ENCODE peak calls at places on chromosomes 3 and 15, in six cellular contexts. V, H, J, I, X and D are unnamed samples.

GRCh38 chr15:66946578-66947164 is 118.7 kb upstream of the SMAD3 start:
- DNase-seq in V (peak), H (peak), J (peak), I (peak), X (peak), D (peak)

GRCh38 chr15:75731248-75732100 is 18.8 kb upstream of the CSPG4 start:
- DNase-seq in V (peak), H (no peak), J (peak), I (no peak), X (no peak), D (no peak)

GRCh38 chr3:167684389-167684993 is 30.7 kb upstream of the WDR49 start:
- DNase-seq in V (peak), H (peak), J (peak), I (peak), X (peak), D (peak)

GRCh38 chr3:29215948-29216347 is 64.9 kb upstream of the RBMS3 start:
- DNase-seq in V (peak), H (no peak), J (no peak), I (no peak), X (no peak), D (no peak)

GRCh38 chr15:70480196-70480856 is 283.0 kb downstream of the UACA start:
- DNase-seq in V (no peak), H (no peak), J (no peak), I (no peak), X (no peak), D (no peak)

GRCh38 chr3:192365571-192365970 is 361.8 kb downstream of the FGF12 start:
- DNase-seq in V (no peak), H (no peak), J (no peak), I (no peak), X (no peak), D (no peak)

GRCh38 chr15:26197719-26198118 is 334.6 kb upstream of the ATP10A start:
- DNase-seq in V (no peak), H (no peak), J (no peak), I (no peak), X (no peak), D (no peak)

GRCh38 chr3:56347219-56347871 is 120.9 kb downstream of the ERC2 start:
- DNase-seq in V (no peak), H (no peak), J (peak), I (peak), X (peak), D (no peak)

GRCh38 chr15:84864429-84864795 is 20.1 kb upstream of the SLC28A1 start:
- DNase-seq in V (no peak), H (no peak), J (no peak), I (no peak), X (no peak), D (no peak)

GRCh38 chr15:84865074-84865569 is 19.3 kb upstream of the SLC28A1 start:
- DNase-seq in V (no peak), H (no peak), J (no peak), I (no peak), X (no peak), D (no peak)

GRCh38 chr15:84869510-84869909 is 15.0 kb upstream of the SLC28A1 start:
- DNase-seq in V (no peak), H (no peak), J (no peak), I (no peak), X (no peak), D (no peak)

GRCh38 chr15:84871428-84871985 is 13.0 kb upstream of the SLC28A1 start:
- DNase-seq in V (no peak), H (no peak), J (no peak), I (no peak), X (no peak), D (no peak)

DNA sequence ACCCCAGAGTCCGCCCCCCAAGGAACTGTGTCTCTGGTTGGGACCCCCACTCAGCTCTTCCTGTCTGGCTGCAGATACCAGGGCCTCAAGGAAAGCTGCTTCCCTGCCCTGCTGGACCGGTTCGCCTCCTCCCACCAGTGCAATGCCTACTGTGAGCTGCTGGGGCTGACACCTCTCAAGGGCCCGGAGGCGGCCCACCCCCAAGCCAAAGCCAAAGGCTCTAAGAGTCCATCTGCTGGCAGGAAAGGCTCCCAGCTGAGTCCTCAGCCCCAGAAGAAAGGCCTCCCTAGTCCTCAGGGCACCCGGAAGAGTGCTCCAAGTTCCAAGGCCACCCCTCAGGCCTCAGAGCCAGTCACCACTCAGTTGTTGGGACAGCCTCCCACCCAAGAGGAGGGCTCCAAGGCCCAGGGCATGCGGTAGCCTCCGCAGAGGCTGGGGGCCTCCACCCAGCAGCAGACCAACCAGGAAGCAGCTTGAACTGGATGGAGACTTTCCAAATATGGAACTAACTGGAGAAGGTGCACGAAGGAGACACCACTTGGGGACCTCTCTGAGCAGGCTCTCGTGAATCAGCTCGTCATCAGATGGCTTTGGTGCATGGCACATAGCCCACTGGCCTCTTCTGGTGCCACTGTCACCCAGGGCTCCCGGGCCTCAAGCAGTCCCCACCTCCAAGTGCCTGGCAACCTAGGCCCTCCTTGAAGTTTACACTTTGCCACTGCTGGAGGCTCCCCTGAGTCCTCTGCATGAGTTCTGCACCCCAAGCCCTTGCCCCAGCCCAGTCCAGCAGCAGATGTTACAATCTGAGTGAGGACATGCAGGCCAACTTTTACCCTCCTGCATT is 16.2 kb upstream of the SLC28A1 start:
- DNase-seq in V (no peak), H (no peak), J (no peak), I (no peak), X (no peak), D (no peak)
- TF ChIP-seq CTCF in V (no peak), H (no peak), J (no peak), I (no peak), X (no peak), D (no peak)

GRCh38 chr15:32817570-32817969 is 99.8 kb downstream of the GREM1 start:
- DNase-seq in V (no peak), H (no peak), J (no peak), I (no peak), X (no peak), D (no peak)

GRCh38 chr15:32822739-32823138 is 104.9 kb downstream of the GREM1 start:
- DNase-seq in V (no peak), H (no peak), J (no peak), I (no peak), X (no peak), D (no peak)

GRCh38 chr15:32823750-32824149 is 105.9 kb downstream of the GREM1 start:
- DNase-seq in V (no peak), H (no peak), J (no peak), I (no peak), X (no peak), D (no peak)

GRCh38 chr15:32819406-32819930 is 101.7 kb downstream of the GREM1 start:
- DNase-seq in V (no peak), H (no peak), J (no peak), I (no peak), X (no peak), D (no peak)

DNA sequence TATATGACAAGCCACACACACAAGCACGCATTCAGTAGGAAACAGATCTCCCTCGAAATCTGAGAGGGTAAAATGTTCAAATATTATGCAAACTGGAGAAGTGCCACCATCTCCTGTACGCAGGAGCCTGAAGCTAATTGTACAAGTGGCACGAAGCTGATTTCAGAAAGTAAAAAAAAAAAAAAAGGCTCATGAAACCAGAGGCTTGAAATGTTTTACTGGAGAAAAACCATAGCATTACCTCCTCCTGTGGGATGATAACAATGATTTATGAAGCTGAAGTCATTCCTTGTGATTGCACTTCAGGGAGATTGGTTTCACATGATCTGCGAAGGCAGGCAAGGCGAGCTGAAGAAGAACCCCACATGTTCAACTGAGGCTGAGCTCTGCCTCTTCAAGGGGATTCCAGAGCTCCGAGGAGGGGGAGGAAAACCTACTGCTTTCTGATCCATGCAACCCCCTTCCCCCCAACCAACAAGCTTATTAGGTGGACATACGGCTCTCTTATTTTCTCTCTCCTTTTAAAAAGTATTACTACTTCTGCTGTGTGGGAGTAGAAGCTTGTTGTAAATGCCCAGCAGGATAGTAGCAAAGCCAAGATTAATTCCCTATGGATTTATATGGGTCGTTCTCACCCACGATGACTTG is 101.1 kb downstream of the GREM1 start:
- DNase-seq in V (peak), H (no peak), J (peak), I (no peak), X (no peak), D (peak)
- TF ChIP-seq CTCF in V (no peak), H (no peak), J (no peak), I (no peak), X (no peak), D (no peak)

GRCh38 chr3:50210510-50211367 is 5.7 kb downstream of the SLC38A3 start:
- DNase-seq in V (no peak), H (no peak), J (no peak), I (no peak), X (no peak), D (no peak)

GRCh38 chr3:50213383-50213782 is 8.3 kb downstream of the SLC38A3 start:
- DNase-seq in V (no peak), H (no peak), J (no peak), I (no peak), X (no peak), D (no peak)

GRCh38 chr3:50211930-50212329 is 6.9 kb downstream of the SLC38A3 start:
- DNase-seq in V (peak), H (no peak), J (peak), I (no peak), X (no peak), D (peak)

GRCh38 chr3:50212971-50213370 is 7.9 kb downstream of the SLC38A3 start:
- DNase-seq in V (no peak), H (no peak), J (no peak), I (no peak), X (no peak), D (no peak)

GRCh38 chr3:50212502-50212901 is 7.4 kb downstream of the SLC38A3 start:
- DNase-seq in V (no peak), H (no peak), J (no peak), I (peak), X (no peak), D (no peak)
- TF ChIP-seq CTCF in V (no peak), H (peak), J (peak), I (peak), X (no peak), D (no peak)

GRCh38 chr3:184688872-184689271 is 23.0 kb downstream of the MAGEF1 start:
- DNase-seq in V (no peak), H (no peak), J (no peak), I (no peak), X (no peak), D (no peak)

GRCh38 chr3:184690236-184690883 is 21.5 kb downstream of the MAGEF1 start:
- DNase-seq in V (no peak), H (no peak), J (no peak), I (no peak), X (no peak), D (no peak)

GRCh38 chr3:184687363-184688049 is 24.4 kb downstream of the MAGEF1 start:
- DNase-seq in V (no peak), H (no peak), J (no peak), I (no peak), X (no peak), D (no peak)

GRCh38 chr3:184685646-184686045 is 26.2 kb downstream of the MAGEF1 start:
- DNase-seq in V (no peak), H (no peak), J (no peak), I (no peak), X (no peak), D (no peak)

DNA sequence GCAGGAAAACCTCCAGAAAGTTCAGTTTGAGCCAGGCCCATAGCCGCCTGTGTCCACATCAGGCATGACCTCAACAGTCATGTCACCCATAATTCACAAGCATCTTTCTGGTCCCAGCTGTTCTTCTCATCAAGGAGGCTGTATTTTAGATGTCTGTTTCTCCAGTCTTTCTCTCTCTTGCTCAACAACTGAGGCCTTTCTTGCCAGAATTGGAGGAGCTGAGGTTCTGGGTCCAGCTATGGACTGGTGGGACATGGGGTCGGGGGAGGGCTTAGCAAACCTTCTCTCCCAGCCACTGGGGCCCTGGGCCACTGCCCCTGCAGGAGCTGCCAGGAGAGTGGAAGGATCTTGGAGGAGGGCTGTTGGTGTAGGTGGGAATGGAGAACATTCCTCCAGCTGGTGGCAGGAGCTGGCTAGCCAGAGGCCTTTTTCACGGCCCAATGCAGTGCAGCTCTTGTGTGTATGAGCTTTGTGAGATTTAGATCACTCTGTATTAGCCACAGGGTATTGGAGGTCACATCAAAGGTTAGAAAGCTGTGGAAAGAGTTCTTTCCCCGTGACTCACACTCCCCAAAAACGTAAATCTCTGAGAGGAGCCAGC is 23.5 kb downstream of the MAGEF1 start:
- DNase-seq in V (peak), H (peak), J (peak), I (no peak), X (no peak), D (peak)
- TF ChIP-seq CTCF in V (peak), H (no peak), J (no peak), I (no peak), X (no peak), D (no peak)

DNA sequence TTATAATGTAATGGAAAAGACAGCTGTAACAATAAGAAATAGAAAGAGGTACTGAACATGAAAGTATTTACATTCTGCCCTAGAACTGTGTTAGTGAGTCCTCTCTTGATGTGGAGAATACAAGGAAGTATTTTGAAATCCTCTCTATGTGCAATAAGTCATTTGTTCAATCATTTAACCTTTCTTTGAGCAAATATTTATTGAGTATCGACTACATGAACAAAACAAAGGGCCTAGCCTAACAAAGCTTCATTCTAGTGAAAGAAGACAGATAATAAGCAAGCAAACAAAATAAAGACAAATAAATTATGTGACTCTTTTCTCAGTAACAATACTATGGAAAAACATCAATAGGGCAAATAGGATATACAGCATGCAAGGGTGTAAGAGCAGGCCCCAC is 354.9 kb upstream of the ATP11B start:
- DNase-seq in V (no peak), H (no peak), J (no peak), I (no peak), X (no peak), D (no peak)
- TF ChIP-seq CTCF in V (no peak), H (no peak), J (no peak), I (no peak), X (no peak), D (no peak)

GRCh38 chr3:180017846-180018245 is 18.9 kb downstream of the PEX5L start:
- DNase-seq in V (no peak), H (no peak), J (no peak), I (no peak), X (no peak), D (no peak)

DNA sequence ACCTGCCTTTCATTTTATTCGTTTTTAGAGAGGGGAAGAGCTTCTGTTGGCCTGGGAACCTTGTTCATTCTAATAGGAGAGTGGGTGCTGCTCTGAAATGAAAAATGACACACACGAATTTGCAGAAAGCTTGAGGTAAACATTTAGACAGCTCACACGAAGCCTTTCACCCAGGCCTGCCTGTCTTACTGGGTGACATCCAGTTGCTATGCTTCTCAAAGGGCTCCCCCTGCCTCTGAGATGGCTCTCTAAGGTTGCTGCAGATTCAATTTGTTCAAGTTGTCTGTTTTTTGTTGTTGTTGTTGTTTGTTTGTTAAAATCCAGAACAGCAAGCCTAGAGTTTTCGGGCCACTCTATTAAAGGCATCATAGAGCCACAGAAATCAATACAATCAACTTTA is 18.1 kb downstream of the PEX5L start:
- DNase-seq in V (no peak), H (no peak), J (no peak), I (no peak), X (no peak), D (no peak)
- TF ChIP-seq CTCF in V (no peak), H (no peak), J (no peak), I (no peak), X (no peak), D (no peak)

GRCh38 chr15:101647251-101647650 is 4.9 kb downstream of the TM2D3 start:
- DNase-seq in V (no peak), H (no peak), J (no peak), I (no peak), X (no peak), D (no peak)
- TF ChIP-seq CTCF in V (no peak), H (no peak), J (no peak), I (no peak), X (no peak), D (no peak)

GRCh38 chr3:128617557-128618397 is 32.8 kb downstream of the RPN1 start:
- DNase-seq in V (peak), H (peak), J (peak), I (peak), X (peak), D (peak)
- TF ChIP-seq CTCF in V (peak), H (peak), J (peak), I (peak), X (peak), D (peak)

GRCh38 chr3:32873491-32874130 is 55.8 kb downstream of the TRIM71 start:
- DNase-seq in V (no peak), H (no peak), J (no peak), I (no peak), X (no peak), D (no peak)
- TF ChIP-seq CTCF in V (no peak), H (no peak), J (no peak), I (no peak), X (no peak), D (no peak)

GRCh38 chr3:46483799-46484198 is 14.0 kb upstream of the RTP3 start:
- DNase-seq in V (no peak), H (no peak), J (no peak), I (no peak), X (no peak), D (no peak)
- TF ChIP-seq CTCF in V (no peak), H (no peak), J (no peak), I (no peak), X (no peak), D (no peak)